ENCODE peak calls at places on chromosome 20, in six cellular contexts. Z is uterus, K is ovary, B is A549, I is suprapubic skin, U is thyroid gland. C is an unnamed sample.

GRCh38 chr20:16246870-16247269 is 326.4 kb downstream of the KIF16B start:
- DNase-seq in Z (no peak), K (no peak), B (no peak), I (no peak), U (no peak), C (no peak)

GRCh38 chr20:14992071-14992654 is 654.8 kb upstream of the FLRT3 start:
- DNase-seq in Z (no peak), K (no peak), B (peak), I (no peak), U (no peak), C (no peak)

GRCh38 chr20:7161690-7162089 is 394.2 kb downstream of the BMP2 start:
- DNase-seq in Z (no peak), K (no peak), B (peak), I (no peak), U (peak), C (no peak)

GRCh38 chr20:2746636-2747265 is 53.7 kb downstream of the CPXM1 start:
- DNase-seq in Z (no peak), K (no peak), B (no peak), I (no peak), U (no peak), C (peak)

GRCh38 chr20:50722466-50723155 is 8.8 kb upstream of the PARD6B start:
- DNase-seq in Z (no peak), K (no peak), B (no peak), I (peak), U (no peak), C (peak)

GRCh38 chr20:63648895-63649589 is 4.2 kb downstream of the STMN3 start:
- DNase-seq in Z (no peak), K (no peak), B (no peak), I (no peak), U (no peak), C (no peak)

GRCh38 chr20:35988910-35989463 is 20.6 kb downstream of the CNBD2 start:
- DNase-seq in Z (no peak), K (no peak), B (no peak), I (no peak), U (no peak), C (no peak)

GRCh38 chr20:12371955-12372354 is 454.3 kb downstream of the BTBD3 start:
- DNase-seq in Z (no peak), K (no peak), B (no peak), I (no peak), U (no peak), C (no peak)

GRCh38 chr20:37419307-37419706 is 73.4 kb downstream of the SRC start:
- DNase-seq in Z (no peak), K (no peak), B (no peak), I (no peak), U (no peak), C (no peak)

GRCh38 chr20:10730629-10731183 is 56.9 kb upstream of the JAG1 start:
- DNase-seq in Z (no peak), K (no peak), B (no peak), I (no peak), U (no peak), C (no peak)

GRCh38 chr20:44911264-44911921 is 1.5 kb downstream of the PABPC1L start:
- DNase-seq in Z (no peak), K (no peak), B (peak), I (no peak), U (peak), C (no peak)
- H3K4me3 ChIP-seq in Z (no peak), K (no peak), B (peak), I (no peak), U (no peak), C (no peak)

GRCh38 chr20:31695849-31696804 is 26.5 kb downstream of the BCL2L1 start:
- DNase-seq in Z (no peak), K (no peak), B (peak), I (no peak), U (peak), C (no peak)
- TF ChIP-seq POLR2A in Z (no peak), K (no peak), B (no peak), I (no peak), U (no peak), C (no peak)

GRCh38 chr20:57397693-57398108 is 6.5 kb downstream of the RBM38 start:
- DNase-seq in Z (no peak), K (peak), B (no peak), I (no peak), U (no peak), C (no peak)
- H3K4me3 ChIP-seq in Z (no peak), K (no peak), B (no peak), I (no peak), U (no peak), C (no peak)

DNA sequence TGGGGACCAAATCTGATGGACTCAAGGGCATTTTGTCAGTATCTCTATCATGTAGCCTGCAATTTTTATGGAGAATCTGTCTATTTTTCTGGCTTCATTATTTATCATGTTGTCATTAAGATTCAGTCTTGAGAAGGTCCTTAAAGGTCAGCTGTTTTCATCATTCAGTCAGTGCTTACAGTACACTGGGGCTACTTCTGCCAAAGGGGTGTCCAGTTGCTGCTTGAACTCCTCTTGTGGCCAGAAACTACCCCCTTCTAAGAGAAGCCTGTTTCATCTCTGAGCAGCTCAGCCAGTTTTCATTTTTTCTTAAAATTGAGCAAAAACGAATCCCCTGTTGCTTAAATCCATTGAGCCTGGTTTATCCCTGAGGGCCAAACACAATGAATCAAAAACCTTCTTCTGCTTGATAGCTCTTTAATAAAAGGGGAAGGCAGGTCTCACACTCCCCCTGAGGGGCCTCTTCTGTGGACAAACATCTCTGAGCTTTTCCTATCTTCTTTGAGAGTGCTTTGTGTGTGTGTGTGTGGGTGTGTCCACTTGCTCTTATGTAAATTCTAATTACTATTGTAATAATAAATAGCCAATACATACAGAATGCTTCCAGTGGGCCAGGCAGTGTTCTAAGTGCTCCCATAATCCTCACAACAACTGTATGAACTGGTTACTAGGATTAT is 172.2 kb downstream of the PLCB1 start:
- DNase-seq in Z (no peak), K (no peak), B (no peak), I (no peak), U (no peak), C (no peak)
- TF ChIP-seq POLR2A in Z (no peak), K (no peak), B (no peak), I (no peak), U (no peak), C (no peak)

GRCh38 chr20:17860306-17861197 is 108.0 kb downstream of the SNX5 start:
- DNase-seq in Z (no peak), K (no peak), B (no peak), I (no peak), U (no peak), C (no peak)
- H3K4me3 ChIP-seq in Z (no peak), K (no peak), B (no peak), I (no peak), U (no peak), C (no peak)

DNA sequence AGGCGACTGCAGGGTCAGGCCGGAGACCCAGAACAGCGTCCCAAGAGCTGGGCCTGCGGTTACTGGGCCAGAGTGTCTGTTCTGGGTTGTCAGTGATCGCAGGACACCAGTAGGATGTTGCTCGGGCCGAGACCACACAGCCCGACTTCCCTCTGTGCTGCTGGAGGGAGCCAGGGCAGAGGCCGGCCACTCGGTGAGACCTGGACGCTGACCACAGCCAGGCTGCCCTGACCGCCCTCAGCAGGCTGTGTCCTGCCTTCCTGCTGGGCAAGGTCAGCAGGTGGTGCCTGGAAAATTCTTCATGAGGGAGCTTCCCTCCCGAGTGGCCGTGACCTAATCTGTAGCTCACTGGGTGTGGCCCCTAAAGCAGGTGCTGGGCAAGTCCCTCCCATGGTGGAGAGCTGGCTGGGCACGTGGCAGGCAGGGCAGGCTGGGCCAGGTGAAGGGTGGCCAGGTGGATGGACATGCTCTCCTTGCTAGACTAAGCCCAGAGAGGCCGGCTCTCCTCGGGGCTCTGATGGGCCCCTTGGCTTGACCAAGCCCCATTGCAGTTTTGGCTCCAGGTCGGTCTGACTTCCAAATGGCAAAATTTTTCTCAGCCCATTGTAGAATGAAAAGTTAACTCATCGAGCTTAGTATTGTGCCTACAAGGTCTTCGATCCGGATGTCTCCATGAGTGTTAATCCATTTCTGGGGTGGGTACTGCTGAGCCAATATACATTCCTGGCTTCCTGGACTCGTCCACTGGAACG is 1.9 kb downstream of the SLCO4A1 start:
- DNase-seq in Z (no peak), K (no peak), B (no peak), I (no peak), U (no peak), C (no peak)
- TF ChIP-seq POLR2A in Z (no peak), K (no peak), B (no peak), I (no peak), U (no peak), C (no peak)

C was measured in lower leg skin.